ENCODE peak calls at places on chromosome 6, in six cellular contexts. U is glutamatergic neuron, F is MCF 10A, M is HT1080, H is glomerular endothelial cell, Y is KBM-7. C is an unnamed sample.

GRCh38 chr6:2969549-2969948 is 1.8 kb downstream of the SERPINB6 start:
- DNase-seq in U (no peak), F (no peak), M (no peak), H (no peak), Y (no peak), C (no peak)

GRCh38 chr6:25472314-25472713 is 179.7 kb upstream of the SCGN start:
- DNase-seq in U (no peak), F (peak; percentile 16), M (no peak), H (no peak), Y (no peak), C (peak; percentile 10)

GRCh38 chr6:118876201-118876600 is 17.8 kb upstream of the ASF1A start:
- DNase-seq in U (no peak), F (no peak), M (peak; percentile 51), H (no peak), Y (no peak), C (peak; percentile 85)

GRCh38 chr6:9647043-9647520 is 767.8 kb downstream of the TFAP2A start:
- DNase-seq in U (no peak), F (no peak), M (no peak), H (no peak), Y (no peak), C (peak; percentile 8)

GRCh38 chr6:114467931-114468330 is 125.1 kb upstream of the HS3ST5 start:
- DNase-seq in U (no peak), F (no peak), M (peak; percentile 79), H (no peak), Y (no peak), C (no peak)

GRCh38 chr6:56096454-56096853 is 150.9 kb downstream of the COL21A1 start:
- DNase-seq in U (no peak), F (no peak), M (no peak), H (no peak), Y (no peak), C (no peak)

GRCh38 chr6:582370-582769 is 74.5 kb downstream of the HUS1B start:
- DNase-seq in U (peak; percentile 38), F (no peak), M (no peak), H (no peak), Y (no peak), C (peak; percentile 10)

GRCh38 chr6:144661101-144661806 is 376.1 kb downstream of the UTRN start:
- DNase-seq in U (no peak), F (no peak), M (no peak), H (no peak), Y (no peak), C (peak; percentile 14)

GRCh38 chr6:46407785-46408530 is 83.3 kb downstream of the RCAN2 start:
- DNase-seq in U (peak; percentile 48), F (no peak), M (no peak), H (no peak), Y (no peak), C (no peak)

GRCh38 chr6:159169193-159169555 is at the start of gene FNDC1:
- DNase-seq in U (peak; percentile 82), F (no peak), M (no peak), H (no peak), Y (peak; percentile 14), C (peak; percentile 13)

GRCh38 chr6:22470454-22471368 is 98.7 kb upstream of the HDGFL1 start:
- DNase-seq in U (no peak), F (peak; percentile 81), M (peak; percentile 25), H (peak; percentile 75), Y (no peak), C (no peak)

GRCh38 chr6:136846046-136846445 is 23.7 kb downstream of the PEX7 start:
- DNase-seq in U (no peak), F (peak; percentile 63), M (peak; percentile 24), H (peak; percentile 27), Y (peak; percentile 61), C (peak; percentile 72)

GRCh38 chr6:44696686-44697085 is 309.2 kb downstream of the CDC5L start:
- DNase-seq in U (no peak), F (no peak), M (no peak), H (no peak), Y (no peak), C (no peak)